ENCODE peak calls at places on chromosomes 13 and 19, in four cellular contexts. O is H1, A is mesendoderm, V is IMR-90. G is an unnamed sample.
A peak's percentile ranks its signal among the peaks of the same experiment; 100 is the strongest.

GRCh38 chr19:13699786-13700185 is 64.5 kb upstream of the MRI1 start:
- DNase-seq in O (no peak), A (no peak), V (no peak), G (no peak)

GRCh38 chr19:18097217-18097992 is at the start of gene MAST3:
- DNase-seq in O (peak; percentile 93), A (peak; percentile 86), V (peak; percentile 67), G (peak; percentile 92)

GRCh38 chr13:113552079-113552478 is 32.5 kb upstream of the TFDP1 start:
- DNase-seq in O (peak; percentile 35), A (no peak), V (no peak), G (peak; percentile 22)

GRCh38 chr19:47514151-47514868 is 553 bp downstream of the NAPA start:
- DNase-seq in O (no peak), A (no peak), V (no peak), G (no peak)

GRCh38 chr13:102141625-102142472 is 260.0 kb downstream of the FGF14 start:
- DNase-seq in O (no peak), A (peak; percentile 8), V (peak; percentile 35), G (no peak)

GRCh38 chr13:50594276-50594970 is 249.1 kb downstream of the DLEU7 start:
- DNase-seq in O (no peak), A (no peak), V (no peak), G (peak; percentile 51)

GRCh38 chr19:10510301-10510802 is 6.9 kb downstream of the S1PR5 start:
- DNase-seq in O (peak; percentile 98), A (peak; percentile 46), V (no peak), G (peak; percentile 74)

GRCh38 chr19:19559942-19560341 is 21.9 kb downstream of the CILP2 start:
- DNase-seq in O (no peak), A (no peak), V (no peak), G (no peak)

GRCh38 chr19:54388001-54388802 is 23.5 kb upstream of the LAIR1 start:
- DNase-seq in O (no peak), A (no peak), V (no peak), G (no peak)

GRCh38 chr19:4606921-4607678 is 32.2 kb upstream of the TNFAIP8L1 start:
- DNase-seq in O (peak; percentile 74), A (peak; percentile 68), V (no peak), G (peak; percentile 74)

GRCh38 chr19:49684983-49685553 is 4.3 kb upstream of the ADM5 start:
- DNase-seq in O (no peak), A (no peak), V (no peak), G (no peak)

GRCh38 chr13:95236774-95237173 is 64.5 kb downstream of the ABCC4 start:
- DNase-seq in O (no peak), A (no peak), V (no peak), G (no peak)

GRCh38 chr19:1942934-1943555 is 2.1 kb downstream of the CSNK1G2 start:
- DNase-seq in O (no peak), A (no peak), V (no peak), G (no peak)

GRCh38 chr13:53121131-53121773 is 92.6 kb downstream of the OLFM4 start:
- DNase-seq in O (no peak), A (peak; percentile 53), V (no peak), G (no peak)

GRCh38 chr19:43760941-43761340 is 6.2 kb upstream of the SMG9 start:
- DNase-seq in O (no peak), A (no peak), V (peak; percentile 37), G (no peak)

GRCh38 chr19:7868671-7869452 is 5.3 kb downstream of the PRR36 start:
- DNase-seq in O (peak; percentile 97), A (peak; percentile 91), V (peak; percentile 44), G (peak; percentile 93)

GRCh38 chr19:33280351-33280921 is 21.9 kb downstream of the CEBPA start:
- DNase-seq in O (no peak), A (no peak), V (no peak), G (no peak)

GRCh38 chr19:58513213-58513693 is 1.5 kb upstream of the SLC27A5 start:
- DNase-seq in O (no peak), A (no peak), V (no peak), G (no peak)

GRCh38 chr13:64672751-64673150 is 2557.4 kb downstream of the PCDH9 start:
- DNase-seq in O (no peak), A (no peak), V (peak; percentile 7), G (no peak)

GRCh38 chr13:40665754-40666057 is 735 bp downstream of the FOXO1 start:
- DNase-seq in O (no peak), A (peak; percentile 60), V (no peak), G (no peak)

GRCh38 chr19:4624301-4624700 is 15.0 kb upstream of the TNFAIP8L1 start:
- DNase-seq in O (no peak), A (no peak), V (no peak), G (no peak)

GRCh38 chr13:106756446-106756845 is 188.5 kb upstream of the ARGLU1 start:
- DNase-seq in O (no peak), A (no peak), V (no peak), G (peak; percentile 47)

GRCh38 chr19:3690551-3691371 is 9.5 kb downstream of the PIP5K1C start:
- DNase-seq in O (no peak), A (no peak), V (no peak), G (no peak)

GRCh38 chr19:920051-920857 is 3.1 kb downstream of the KISS1R start:
- DNase-seq in O (peak; percentile 76), A (no peak), V (no peak), G (no peak)

GRCh38 chr19:41327076-41327475 is 17.1 kb downstream of the CCDC97 start:
- DNase-seq in O (no peak), A (no peak), V (no peak), G (no peak)

GRCh38 chr19:48540110-48540509 is 11.9 kb upstream of the SULT2B1 start:
- DNase-seq in O (no peak), A (no peak), V (no peak), G (no peak)

GRCh38 chr13:65966991-65967451 is 1263.1 kb downstream of the PCDH9 start:
- DNase-seq in O (no peak), A (peak; percentile 92), V (peak; percentile 45), G (peak; percentile 48)

DNA sequence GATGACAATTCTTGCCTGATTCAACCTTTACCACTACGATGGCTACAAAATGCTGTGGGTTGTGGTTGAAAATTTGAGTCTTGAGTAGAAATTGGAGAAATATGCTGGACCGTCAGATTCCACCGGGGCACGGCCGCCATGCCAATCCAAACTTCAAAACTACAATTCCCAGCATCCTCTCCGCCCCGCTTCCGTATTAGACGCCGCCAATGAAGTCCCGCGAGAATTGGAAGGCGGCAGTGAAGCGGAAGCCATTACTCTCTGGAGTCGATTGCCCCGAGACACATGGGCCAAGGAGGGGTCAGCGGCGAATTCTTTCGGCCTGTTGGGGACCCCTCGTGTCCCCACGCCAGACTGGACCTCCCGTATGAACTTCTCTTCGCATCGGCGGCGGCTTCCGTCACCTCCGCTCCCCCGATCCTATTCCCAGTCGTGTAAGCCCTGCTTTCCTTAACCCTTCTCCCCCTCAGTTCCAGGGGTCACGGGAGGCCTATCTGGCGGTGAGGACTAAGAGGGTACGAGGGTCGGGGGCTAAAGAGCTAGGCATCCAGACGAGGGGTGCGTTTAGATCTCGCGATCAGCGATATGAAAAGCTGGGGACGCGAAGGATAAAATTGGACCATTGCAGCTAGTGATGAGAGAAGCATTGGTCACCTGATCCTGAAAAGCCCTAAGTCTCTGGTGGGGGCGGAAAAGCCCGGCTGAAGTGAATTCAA is at the start of gene ZNF317:
- DNase-seq in O (peak; percentile 84), A (peak; percentile 96), V (peak; percentile 88), G (peak; percentile 91)
- H2BK120ac ChIP-seq in O (no peak within 1 kb of the TSS), A (no peak within 1 kb of the TSS), V (no peak within 1 kb of the TSS), G (peak within 1 kb of the TSS; percentile 74)

DNA sequence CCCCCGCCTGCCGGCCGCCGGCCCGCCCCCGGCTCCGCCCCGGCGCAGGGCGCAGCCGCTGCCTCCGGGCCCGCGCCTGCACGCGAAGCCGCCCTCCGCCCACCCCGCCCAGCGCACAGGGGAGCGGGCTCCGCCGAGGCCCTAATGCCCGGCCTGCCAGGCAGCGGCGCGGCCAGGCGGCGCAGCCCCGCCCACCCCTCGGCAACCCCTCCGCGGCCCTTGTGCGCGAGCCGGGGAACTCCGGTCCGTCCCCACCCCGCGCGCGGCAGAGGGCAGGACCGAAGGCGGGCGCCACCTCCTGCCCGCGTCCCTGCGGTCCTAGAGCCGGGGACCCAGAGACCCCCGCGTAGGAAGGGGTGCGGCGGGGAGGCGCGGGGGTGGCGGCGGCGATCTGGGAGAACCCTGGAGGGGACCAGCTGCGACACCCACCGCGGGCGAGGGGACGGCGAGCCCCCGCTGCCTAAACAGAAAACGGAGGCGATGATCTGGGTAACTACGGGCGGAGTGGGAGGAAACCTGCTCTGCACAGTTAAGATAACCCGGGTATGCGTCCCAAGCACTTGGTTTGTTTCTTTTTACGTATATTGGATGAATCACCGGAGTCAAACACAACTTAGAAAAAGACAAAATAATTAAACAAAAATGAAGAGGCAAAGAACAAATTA is 351 bp upstream of the USP12 start:
- DNase-seq in O (peak; percentile 90), A (peak; percentile 92), V (peak; percentile 90), G (peak; percentile 85)
- H2BK5ac ChIP-seq in O (no peak overlapping the region), A (no peak overlapping the region), V (peak overlapping the region; percentile 86), G (no peak overlapping the region)

GRCh38 chr13:57630661-57631606 is 610 bp upstream of the PCDH17 start:
- DNase-seq in O (peak; percentile 49), A (peak; percentile 30), V (no peak), G (peak; percentile 35)
- H4K5ac ChIP-seq in O (no peak overlapping the region), A (no peak overlapping the region), V (no peak overlapping the region), G (no peak overlapping the region)

GRCh38 chr13:23467932-23468278 is 34.4 kb upstream of the SACS start:
- DNase-seq in O (no peak), A (no peak), V (no peak), G (no peak)
- H2BK120ac ChIP-seq in O (no peak overlapping the region), A (no peak overlapping the region), V (peak overlapping the region; percentile 96), G (no peak overlapping the region)

DNA sequence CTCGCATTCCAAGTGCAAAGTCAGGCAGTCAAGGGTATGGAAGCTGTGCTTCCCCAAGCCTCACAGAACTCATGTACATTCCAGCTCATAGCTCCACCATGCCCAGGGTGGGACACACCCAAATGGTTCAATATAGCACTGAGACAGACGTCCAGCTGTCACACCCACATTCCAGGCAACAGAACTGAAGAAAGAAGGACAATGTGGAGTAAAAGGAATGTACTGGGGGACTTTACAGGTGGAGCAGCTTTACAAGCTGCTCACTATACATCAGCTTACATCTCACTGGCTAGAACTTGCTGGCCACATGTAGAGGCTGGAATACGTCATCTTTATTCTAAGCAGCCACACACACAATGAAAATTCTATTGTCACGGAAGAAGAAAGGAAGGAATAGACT is 86.3 kb downstream of the KLF12 start:
- DNase-seq in O (no peak), A (no peak), V (no peak), G (no peak)
- H2BK5ac ChIP-seq in O (no peak overlapping the region), A (no peak overlapping the region), V (no peak overlapping the region), G (no peak overlapping the region)

GRCh38 chr13:33508060-33508459 is 222.5 kb upstream of the STARD13 start:
- DNase-seq in O (no peak), A (no peak), V (no peak), G (no peak)
- H4K5ac ChIP-seq in O (no peak overlapping the region), A (no peak overlapping the region), V (no peak overlapping the region), G (no peak overlapping the region)

GRCh38 chr19:38544569-38545315 is 73.0 kb downstream of the MAP4K1 start:
- DNase-seq in O (no peak), A (peak; percentile 83), V (peak; percentile 5), G (no peak)
- H2BK120ac ChIP-seq in O (no peak overlapping the region), A (no peak overlapping the region), V (no peak overlapping the region), G (no peak overlapping the region)

GRCh38 chr13:72565893-72566292 is 161.5 kb downstream of the MZT1 start:
- DNase-seq in O (no peak), A (peak; percentile 35), V (peak; percentile 15), G (no peak)
- H2BK5ac ChIP-seq in O (no peak overlapping the region), A (no peak overlapping the region), V (no peak overlapping the region), G (no peak overlapping the region)

G was measured in H9.